ENCODE peak calls at places on chromosomes 13 and 19, in five cellular contexts. R is IMR-90, A is K562, P is SK-N-SH, U is HepG2. E is an unnamed sample.

GRCh38 chr13:99067160-99067985 is 89.5 kb upstream of the DOCK9 start:
- DNase-seq in R (peak; percentile 85), A (no peak), P (no peak), U (peak; percentile 5), E (no peak)

GRCh38 chr19:47391510-47392223 is 27.7 kb downstream of the MEIS3 start:
- DNase-seq in R (peak; percentile 66), A (peak; percentile 85), P (peak; percentile 82), U (peak; percentile 58), E (peak; percentile 12)

GRCh38 chr19:3358919-3359849 is 7.2 kb upstream of the NFIC start:
- DNase-seq in R (peak; percentile 51), A (peak; percentile 95), P (peak; percentile 92), U (no peak), E (no peak)

GRCh38 chr13:82947121-82948077 is 934.9 kb downstream of the SLITRK1 start:
- DNase-seq in R (peak; percentile 2), A (no peak), P (no peak), U (no peak), E (no peak)

GRCh38 chr19:2120821-2121220 is 24.1 kb downstream of the IZUMO4 start:
- DNase-seq in R (no peak), A (no peak), P (no peak), U (no peak), E (no peak)

GRCh38 chr19:35845215-35846037 is 6.9 kb downstream of the NPHS1 start:
- DNase-seq in R (no peak), A (peak; percentile 94), P (peak; percentile 71), U (peak; percentile 37), E (no peak)

GRCh38 chr13:49643003-49643651 is 14.8 kb downstream of the ARL11 start:
- DNase-seq in R (no peak), A (no peak), P (no peak), U (no peak), E (no peak)

GRCh38 chr19:41774515-41774980 is 19.2 kb downstream of the CEACAM6 start:
- DNase-seq in R (no peak), A (no peak), P (no peak), U (no peak), E (no peak)

GRCh38 chr13:100045355-100045754 is 43.5 kb upstream of the PCCA start:
- DNase-seq in R (no peak), A (no peak), P (no peak), U (no peak), E (no peak)

GRCh38 chr19:18768997-18769891 is 21.9 kb downstream of the COMP start:
- DNase-seq in R (no peak), A (no peak), P (no peak), U (no peak), E (no peak)

GRCh38 chr13:114005206-114005720 is 31.4 kb upstream of the C13orf46 start:
- DNase-seq in R (no peak), A (peak; percentile 11), P (no peak), U (no peak), E (no peak)

GRCh38 chr13:32036762-32037161 is 5.2 kb downstream of the FRY start:
- DNase-seq in R (no peak), A (no peak), P (no peak), U (no peak), E (no peak)

GRCh38 chr19:6056801-6057650 is 53.3 kb downstream of the RFX2 start:
- DNase-seq in R (peak; percentile 91), A (no peak), P (no peak), U (peak; percentile 77), E (no peak)

GRCh38 chr13:41457589-41458186 is 338 bp downstream of the RGCC start:
- DNase-seq in R (no peak), A (peak; percentile 52), P (peak; percentile 66), U (no peak), E (no peak)

GRCh38 chr19:13718733-13719132 is 45.6 kb upstream of the MRI1 start:
- DNase-seq in R (peak; percentile 66), A (no peak), P (peak; percentile 28), U (no peak), E (no peak)

GRCh38 chr19:53906211-53907192 is 2.6 kb upstream of the CACNG7 start:
- DNase-seq in R (no peak), A (peak; percentile 79), P (peak; percentile 85), U (no peak), E (no peak)

GRCh38 chr13:33003458-33004019 is 12.7 kb upstream of the KL start:
- DNase-seq in R (no peak), A (no peak), P (no peak), U (no peak), E (no peak)

GRCh38 chr13:75704942-75705320 is 68.8 kb downstream of the LMO7 start:
- DNase-seq in R (no peak), A (no peak), P (no peak), U (no peak), E (no peak)

GRCh38 chr19:6718111-6718740 is 2.2 kb downstream of the C3 start:
- DNase-seq in R (no peak), A (peak; percentile 20), P (no peak), U (no peak), E (no peak)

GRCh38 chr19:14127929-14128509 is 8.4 kb downstream of the ASF1B start:
- DNase-seq in R (no peak), A (no peak), P (no peak), U (no peak), E (peak; percentile 49)

GRCh38 chr19:5017235-5017634 is 48.3 kb downstream of the KDM4B start:
- DNase-seq in R (no peak), A (no peak), P (no peak), U (no peak), E (no peak)

GRCh38 chr19:6911523-6911922 is 24.1 kb downstream of the ADGRE1 start:
- DNase-seq in R (no peak), A (no peak), P (no peak), U (no peak), E (no peak)

GRCh38 chr19:28711401-28711800 is 501.6 kb downstream of the UQCRFS1 start:
- DNase-seq in R (no peak), A (no peak), P (no peak), U (no peak), E (no peak)

GRCh38 chr19:28706693-28707092 is 506.3 kb downstream of the UQCRFS1 start:
- DNase-seq in R (no peak), A (no peak), P (no peak), U (no peak), E (no peak)

GRCh38 chr19:28715157-28715556 is 497.8 kb downstream of the UQCRFS1 start:
- DNase-seq in R (no peak), A (no peak), P (no peak), U (no peak), E (no peak)

GRCh38 chr19:28705008-28705407 is 507.9 kb downstream of the UQCRFS1 start:
- DNase-seq in R (peak; percentile 62), A (peak; percentile 19), P (no peak), U (peak; percentile 21), E (no peak)

DNA sequence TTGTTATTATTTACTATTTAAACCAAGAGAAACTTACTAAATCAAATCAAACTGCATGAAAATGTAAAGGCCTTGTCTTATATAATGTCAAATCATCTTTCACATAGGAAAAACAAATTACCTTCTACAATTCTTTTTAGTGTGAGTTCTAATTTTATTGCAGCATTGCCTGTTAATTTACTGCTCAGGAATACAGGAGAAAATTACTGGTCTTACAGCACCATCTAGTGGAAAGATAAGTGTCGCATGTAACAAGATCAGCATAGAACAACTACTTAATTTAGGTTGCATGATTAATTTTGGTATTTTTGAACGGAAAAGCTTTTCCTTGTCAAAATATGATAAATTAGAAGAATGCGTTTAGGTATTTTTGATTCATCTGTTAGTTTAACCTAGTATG is 502.7 kb downstream of the UQCRFS1 start:
- DNase-seq in R (peak; percentile 67), A (peak; percentile 54), P (peak; percentile 24), U (peak; percentile 43), E (peak; percentile 3)
- TF ChIP-seq MXI1 in R (no peak), A (no peak), P (no peak), U (no peak), E (no peak)

GRCh38 chr19:29535432-29535831 is 9.6 kb downstream of the VSTM2B start:
- DNase-seq in R (no peak), A (no peak), P (no peak), U (no peak), E (no peak)
- TF ChIP-seq MXI1 in R (no peak), A (no peak), P (no peak), U (no peak), E (no peak)

GRCh38 chr19:43310221-43310620 is 40.9 kb upstream of the PSG9 start:
- DNase-seq in R (no peak), A (no peak), P (no peak), U (no peak), E (no peak)

GRCh38 chr19:43305642-43306041 is 36.3 kb upstream of the PSG9 start:
- DNase-seq in R (no peak), A (peak; percentile 19), P (no peak), U (peak; percentile 17), E (no peak)

GRCh38 chr19:43300876-43301765 is 31.8 kb upstream of the PSG9 start:
- DNase-seq in R (no peak), A (no peak), P (no peak), U (no peak), E (no peak)

GRCh38 chr19:43308244-43308815 is 39.0 kb upstream of the PSG9 start:
- DNase-seq in R (no peak), A (no peak), P (no peak), U (no peak), E (no peak)

GRCh38 chr19:43306097-43306496 is 36.8 kb upstream of the PSG9 start:
- DNase-seq in R (no peak), A (no peak), P (no peak), U (no peak), E (no peak)
- TF ChIP-seq MXI1 in R (no peak), A (no peak), P (no peak), U (no peak), E (no peak)

DNA sequence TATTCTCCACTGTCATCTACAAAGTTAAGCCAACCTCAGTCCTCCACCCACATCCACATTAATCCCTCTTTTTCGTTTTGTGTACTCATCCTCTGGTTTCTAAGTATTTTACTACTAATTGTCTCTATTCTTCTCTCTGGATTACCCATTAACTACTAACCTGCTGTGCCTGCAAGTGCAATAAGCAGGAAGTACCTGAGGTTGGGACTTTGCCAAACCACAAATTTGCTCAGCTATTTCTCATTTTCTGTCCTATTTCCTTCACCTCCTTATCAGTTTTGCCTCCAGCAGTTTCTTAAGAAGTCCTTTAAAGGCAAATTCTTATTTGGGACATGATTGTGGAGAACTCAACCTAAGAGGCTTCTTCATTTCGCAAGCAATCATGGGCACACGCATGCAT is 1708.9 kb downstream of the SLITRK5 start:
- DNase-seq in R (no peak), A (no peak), P (no peak), U (peak; percentile 1), E (no peak)
- TF ChIP-seq MXI1 in R (no peak), A (no peak), P (no peak), U (no peak), E (no peak)

DNA sequence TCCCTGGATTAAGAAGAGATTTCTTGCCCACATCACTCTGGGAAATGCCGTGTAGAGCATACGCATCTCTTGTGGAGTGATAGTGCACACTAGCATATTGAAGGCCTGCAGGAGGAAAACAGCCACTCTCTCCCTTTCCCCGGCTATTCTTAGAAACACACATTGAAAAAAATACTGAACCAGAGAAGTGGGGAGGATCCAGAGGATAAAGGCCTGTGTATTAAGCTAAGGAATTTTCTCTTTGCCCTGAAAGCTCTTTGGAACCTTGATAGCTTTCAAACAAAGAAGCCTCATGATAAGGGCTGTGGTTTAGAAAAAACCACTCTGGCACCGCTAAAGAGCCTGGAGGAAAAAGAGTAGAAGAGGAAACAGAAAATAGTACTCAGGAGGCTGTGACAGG is 386.1 kb upstream of the NBEA start:
- DNase-seq in R (no peak), A (no peak), P (no peak), U (no peak), E (no peak)
- TF ChIP-seq MXI1 in R (no peak), A (no peak), P (no peak), U (no peak), E (no peak)